ENCODE peak calls at places on chromosomes 4 and X, in seven cellular contexts. One of them, this sample, is unnamed.

GRCh38 chr4:67084801-67085200 is 460.5 kb downstream of the CENPC start:
- DNase-seq in Calu3: no peak
- DNase-seq in NCI-H526 treated with DMSO at 0.1 percent for 48 hours: peak; percentile 94
- DNase-seq in DMS53: no peak
- DNase-seq in EL: no peak
- DNase-seq in NCI-H1105: no peak
- DNase-seq in AG20443: no peak
- DNase-seq in this sample: no peak

GRCh38 chr4:179927473-179927872 is 2315.7 kb upstream of the TENM3 start:
- DNase-seq in NCI-H1105: no peak
- DNase-seq in NCI-H526 treated with DMSO at 0.1 percent for 48 hours: no peak
- DNase-seq in EL: no peak
- DNase-seq in Calu3: no peak
- DNase-seq in DMS53: no peak
- DNase-seq in AG20443: no peak
- DNase-seq in this sample: no peak

GRCh38 chr4:52051615-52052474 is 741 bp downstream of the SPATA18 start:
- DNase-seq in Calu3: peak; percentile 40
- DNase-seq in NCI-H526 treated with DMSO at 0.1 percent for 48 hours: peak; percentile 73
- DNase-seq in DMS53: peak; percentile 88
- DNase-seq in AG20443: peak; percentile 94
- DNase-seq in EL: peak; percentile 83
- DNase-seq in NCI-H1105: peak; percentile 55
- DNase-seq in this sample: peak; percentile 84

GRCh38 chr4:169219440-169219839 is 51.3 kb downstream of the SH3RF1 start:
- DNase-seq in NCI-H526 treated with DMSO at 0.1 percent for 48 hours: no peak
- DNase-seq in AG20443: no peak
- DNase-seq in DMS53: peak; percentile 3
- DNase-seq in Calu3: no peak
- DNase-seq in EL: no peak
- DNase-seq in NCI-H1105: no peak
- DNase-seq in this sample: no peak

GRCh38 chr4:77773101-77773500 is 46.1 kb downstream of the CNOT6L start:
- DNase-seq in NCI-H1105: no peak
- DNase-seq in Calu3: no peak
- DNase-seq in DMS53: no peak
- DNase-seq in NCI-H526 treated with DMSO at 0.1 percent for 48 hours: no peak
- DNase-seq in EL: no peak
- DNase-seq in AG20443: peak; percentile 10
- DNase-seq in this sample: no peak

GRCh38 chrX:110418220-110418856 is 59.7 kb downstream of the RTL9 start:
- DNase-seq in EL: peak; percentile 73
- DNase-seq in NCI-H526 treated with DMSO at 0.1 percent for 48 hours: peak; percentile 18
- DNase-seq in NCI-H1105: peak; percentile 14
- DNase-seq in AG20443: peak; percentile 58
- DNase-seq in Calu3: peak; percentile 38
- DNase-seq in DMS53: peak; percentile 85
- DNase-seq in this sample: peak; percentile 46

GRCh38 chr4:14233126-14233525 is 605.6 kb upstream of the BOD1L1 start:
- DNase-seq in NCI-H526 treated with DMSO at 0.1 percent for 48 hours: no peak
- DNase-seq in Calu3: no peak
- DNase-seq in AG20443: no peak
- DNase-seq in NCI-H1105: no peak
- DNase-seq in DMS53: no peak
- DNase-seq in EL: no peak
- DNase-seq in this sample: no peak

GRCh38 chr4:57163530-57164459 is 53.6 kb upstream of the IGFBP7 start:
- DNase-seq in EL: peak; percentile 80
- DNase-seq in DMS53: peak; percentile 87
- DNase-seq in NCI-H526 treated with DMSO at 0.1 percent for 48 hours: peak; percentile 55
- DNase-seq in AG20443: peak; percentile 89
- DNase-seq in Calu3: peak; percentile 76
- DNase-seq in NCI-H1105: peak; percentile 56
- DNase-seq in this sample: peak; percentile 82

GRCh38 chrX:103585421-103586313 is at the start of gene TCEAL4:
- DNase-seq in DMS53: peak; percentile 74
- DNase-seq in AG20443: peak; percentile 69
- DNase-seq in NCI-H526 treated with DMSO at 0.1 percent for 48 hours: peak; percentile 50
- DNase-seq in NCI-H1105: peak; percentile 57
- DNase-seq in Calu3: peak; percentile 56
- DNase-seq in EL: peak; percentile 41
- DNase-seq in this sample: peak; percentile 74

GRCh38 chrX:41110801-41111625 is 25.8 kb downstream of the USP9X start:
- DNase-seq in Calu3: no peak
- DNase-seq in EL: peak; percentile 41
- DNase-seq in AG20443: no peak
- DNase-seq in DMS53: peak; percentile 13
- DNase-seq in NCI-H526 treated with DMSO at 0.1 percent for 48 hours: no peak
- DNase-seq in NCI-H1105: no peak
- DNase-seq in this sample: no peak

GRCh38 chr4:82865592-82865991 is 25.4 kb downstream of the SEC31A start:
- DNase-seq in NCI-H526 treated with DMSO at 0.1 percent for 48 hours: no peak
- DNase-seq in EL: peak; percentile 87
- DNase-seq in AG20443: peak; percentile 67
- DNase-seq in Calu3: peak; percentile 1
- DNase-seq in NCI-H1105: no peak
- DNase-seq in DMS53: peak; percentile 2
- DNase-seq in this sample: no peak

GRCh38 chr4:76588268-76588667 is 153.2 kb downstream of the SHROOM3 start:
- DNase-seq in NCI-H526 treated with DMSO at 0.1 percent for 48 hours: no peak
- DNase-seq in NCI-H1105: no peak
- DNase-seq in Calu3: no peak
- DNase-seq in EL: no peak
- DNase-seq in AG20443: no peak
- DNase-seq in DMS53: no peak
- DNase-seq in this sample: no peak

GRCh38 chrX:153723351-153724251 is 586 bp downstream of the BCAP31 start:
- DNase-seq in DMS53: peak; percentile 83
- DNase-seq in Calu3: peak; percentile 63
- DNase-seq in NCI-H526 treated with DMSO at 0.1 percent for 48 hours: peak; percentile 18
- DNase-seq in AG20443: peak; percentile 42
- DNase-seq in NCI-H1105: peak; percentile 46
- DNase-seq in EL: peak; percentile 52
- DNase-seq in this sample: peak; percentile 65